ENCODE peak calls at places on chromosomes 6 and 20, in five cellular contexts. One of them, this sample, is unnamed. For H3K4me1, the result is how much of the 10 kb centered on the place peaks cover.

GRCh38 chr20:32741151-32741550 is 2.1 kb downstream of the COMMD7 start:
- DNase-seq in lung: no peak
- DNase-seq in thoracic aorta: no peak
- DNase-seq in body of pancreas: no peak
- DNase-seq in OCI-LY7: no peak
- DNase-seq in this sample: no peak

GRCh38 chr6:16129623-16130243 is 847 bp downstream of the MYLIP start:
- DNase-seq in lung: no peak
- DNase-seq in OCI-LY7: peak
- DNase-seq in thoracic aorta: no peak
- DNase-seq in body of pancreas: peak
- DNase-seq in this sample: peak

GRCh38 chr20:2131366-2131765 is 29.7 kb downstream of the STK35 start:
- DNase-seq in lung: no peak
- DNase-seq in thoracic aorta: no peak
- DNase-seq in OCI-LY7: no peak
- DNase-seq in body of pancreas: no peak
- DNase-seq in this sample: no peak

GRCh38 chr20:54040528-54040927 is 29.9 kb downstream of the BCAS1 start:
- DNase-seq in thoracic aorta: no peak
- DNase-seq in body of pancreas: no peak
- DNase-seq in lung: no peak
- DNase-seq in OCI-LY7: no peak
- DNase-seq in this sample: no peak

GRCh38 chr6:71239694-71240093 is 48.9 kb upstream of the OGFRL1 start:
- DNase-seq in thoracic aorta: no peak
- DNase-seq in body of pancreas: no peak
- DNase-seq in lung: no peak
- DNase-seq in OCI-LY7: no peak
- DNase-seq in this sample: no peak

GRCh38 chr6:125140808-125141207 is 12.8 kb upstream of the TPD52L1 start:
- DNase-seq in lung: no peak
- DNase-seq in thoracic aorta: no peak
- DNase-seq in body of pancreas: no peak
- DNase-seq in OCI-LY7: no peak
- DNase-seq in this sample: no peak

GRCh38 chr20:57468523-57469417 is 56.2 kb downstream of the CTCFL start:
- DNase-seq in thoracic aorta: no peak
- DNase-seq in lung: no peak
- DNase-seq in OCI-LY7: peak
- DNase-seq in body of pancreas: no peak
- DNase-seq in this sample: no peak

GRCh38 chr6:144877118-144877517 is 592.0 kb downstream of the UTRN start:
- DNase-seq in OCI-LY7: no peak
- DNase-seq in body of pancreas: no peak
- DNase-seq in lung: no peak
- DNase-seq in thoracic aorta: no peak
- DNase-seq in this sample: no peak

GRCh38 chr6:146364816-146365594 is 178.6 kb upstream of the RAB32 start:
- DNase-seq in lung: no peak
- DNase-seq in OCI-LY7: no peak
- DNase-seq in body of pancreas: no peak
- DNase-seq in thoracic aorta: no peak
- DNase-seq in this sample: no peak

GRCh38 chr6:63530984-63531383 is 41.3 kb upstream of the LOC128125822 start:
- DNase-seq in OCI-LY7: no peak
- DNase-seq in body of pancreas: no peak
- DNase-seq in lung: no peak
- DNase-seq in thoracic aorta: no peak
- DNase-seq in this sample: no peak

GRCh38 chr6:21738180-21739094 is 144.9 kb downstream of the SOX4 start:
- DNase-seq in body of pancreas: no peak
- DNase-seq in thoracic aorta: no peak
- DNase-seq in lung: peak
- DNase-seq in OCI-LY7: no peak
- DNase-seq in this sample: no peak

GRCh38 chr20:46652699-46653098 is 1.4 kb upstream of the SLC13A3 start:
- DNase-seq in OCI-LY7: no peak
- DNase-seq in thoracic aorta: no peak
- DNase-seq in lung: no peak
- DNase-seq in body of pancreas: no peak
- DNase-seq in this sample: no peak

GRCh38 chr20:24034820-24035219 is 46.2 kb upstream of the GGTLC1 start:
- DNase-seq in body of pancreas: peak
- DNase-seq in thoracic aorta: no peak
- DNase-seq in lung: peak
- DNase-seq in OCI-LY7: no peak
- DNase-seq in this sample: no peak

GRCh38 chr20:58233881-58234528 is 5.6 kb upstream of the ANKRD60 start:
- DNase-seq in body of pancreas: no peak
- DNase-seq in OCI-LY7: peak
- DNase-seq in lung: peak
- DNase-seq in thoracic aorta: no peak
- DNase-seq in this sample: no peak

GRCh38 chr6:71229466-71229865 is 59.1 kb upstream of the OGFRL1 start:
- DNase-seq in OCI-LY7: no peak
- DNase-seq in body of pancreas: no peak
- DNase-seq in lung: no peak
- DNase-seq in thoracic aorta: no peak
- DNase-seq in this sample: no peak

GRCh38 chr6:77038801-77039200 is 424.5 kb downstream of the HTR1B start:
- DNase-seq in thoracic aorta: no peak
- DNase-seq in OCI-LY7: no peak
- DNase-seq in lung: no peak
- DNase-seq in body of pancreas: no peak
- DNase-seq in this sample: no peak

GRCh38 chr20:48651271-48651670 is 176.5 kb downstream of the PREX1 start:
- DNase-seq in lung: no peak
- DNase-seq in body of pancreas: no peak
- DNase-seq in OCI-LY7: no peak
- DNase-seq in thoracic aorta: no peak
- DNase-seq in this sample: no peak
- H3K4me3 ChIP-seq in lung: no peak
- H3K4me3 ChIP-seq in body of pancreas: no peak
- H3K4me3 ChIP-seq in OCI-LY7: no peak
- H3K4me3 ChIP-seq in thoracic aorta: no peak
- H3K4me3 ChIP-seq in this sample: no peak

DNA sequence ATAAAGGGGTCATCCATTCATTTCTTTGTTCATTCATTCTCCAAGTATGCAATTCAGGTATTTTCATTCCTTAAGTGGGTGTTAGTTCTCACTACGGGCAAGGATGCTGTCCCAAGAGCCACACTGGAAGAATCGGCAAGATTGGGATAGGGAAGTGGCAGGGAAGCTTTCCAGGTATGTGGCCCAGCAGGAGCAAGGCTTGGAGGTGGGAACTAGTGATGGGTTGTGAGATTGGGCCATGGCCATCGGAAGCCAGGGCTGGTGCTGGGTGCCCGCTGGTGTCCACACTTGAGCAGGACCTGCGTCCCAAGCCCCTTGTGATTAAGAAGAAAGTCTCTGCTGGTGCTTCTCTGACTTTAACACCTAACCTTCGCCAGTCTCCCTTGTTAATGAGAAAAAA is 15.1 kb downstream of the VSTM2L start:
- DNase-seq in thoracic aorta: no peak
- DNase-seq in lung: no peak
- DNase-seq in body of pancreas: no peak
- DNase-seq in OCI-LY7: no peak
- DNase-seq in this sample: no peak
- H3K4me1 ChIP-seq in thoracic aorta: under half
- H3K4me1 ChIP-seq in lung: under half
- H3K4me1 ChIP-seq in body of pancreas: under half
- H3K4me1 ChIP-seq in OCI-LY7: under half
- H3K4me1 ChIP-seq in this sample: under half

GRCh38 chr20:63738687-63739128 is 868 bp upstream of the SLC2A4RG start:
- DNase-seq in OCI-LY7: peak
- DNase-seq in thoracic aorta: no peak
- DNase-seq in body of pancreas: peak
- DNase-seq in lung: peak
- DNase-seq in this sample: peak
- H3K4me3 ChIP-seq in OCI-LY7: peak
- H3K4me3 ChIP-seq in thoracic aorta: peak
- H3K4me3 ChIP-seq in body of pancreas: no peak
- H3K4me3 ChIP-seq in lung: no peak
- H3K4me3 ChIP-seq in this sample: peak

DNA sequence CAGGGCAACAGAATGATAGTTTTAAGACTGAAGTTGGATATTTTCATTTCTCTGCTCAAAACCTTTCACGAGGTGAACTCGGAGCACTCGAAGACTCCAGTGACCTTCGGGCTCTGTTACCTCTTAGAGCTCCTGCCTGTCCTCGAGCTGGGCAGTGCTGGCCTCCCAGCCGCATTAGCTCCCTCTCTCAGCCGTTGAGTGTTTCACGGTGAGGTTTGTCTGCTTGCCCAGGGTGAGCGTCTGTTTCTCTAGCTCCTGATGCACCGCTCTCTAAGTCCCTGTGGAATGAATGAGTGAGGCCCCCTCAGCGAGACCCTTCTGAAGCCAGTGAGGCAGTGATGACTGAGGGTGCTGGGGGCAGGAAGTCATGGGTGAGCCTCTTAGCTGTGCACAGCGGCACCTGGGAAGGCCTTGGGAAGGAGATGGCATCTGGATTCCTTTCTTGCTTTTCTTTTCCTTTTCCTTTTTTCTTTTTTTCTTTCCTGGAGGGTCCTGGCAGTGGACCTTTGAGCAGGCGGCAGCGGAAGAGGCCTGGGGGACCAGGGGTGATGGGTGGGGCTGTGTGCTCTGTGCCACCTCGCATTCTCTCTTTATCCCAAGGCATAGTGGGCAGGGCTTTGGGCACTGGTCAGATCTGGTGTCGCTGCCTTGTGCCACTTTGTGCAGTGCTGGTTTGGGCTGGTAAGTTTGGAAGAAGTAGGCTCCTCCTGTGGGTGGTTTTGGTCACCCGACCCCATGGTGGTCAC is 2.2 kb downstream of the PSMG4 start:
- DNase-seq in thoracic aorta: no peak
- DNase-seq in OCI-LY7: no peak
- DNase-seq in lung: no peak
- DNase-seq in body of pancreas: no peak
- DNase-seq in this sample: no peak
- H3K4me1 ChIP-seq in thoracic aorta: under half
- H3K4me1 ChIP-seq in OCI-LY7: under half
- H3K4me1 ChIP-seq in lung: under half
- H3K4me1 ChIP-seq in body of pancreas: under half
- H3K4me1 ChIP-seq in this sample: under half

GRCh38 chr20:22374678-22375590 is 209.4 kb downstream of the FOXA2 start:
- DNase-seq in thoracic aorta: no peak
- DNase-seq in body of pancreas: no peak
- DNase-seq in lung: no peak
- DNase-seq in OCI-LY7: peak
- DNase-seq in this sample: no peak
- H3K4me3 ChIP-seq in thoracic aorta: no peak
- H3K4me3 ChIP-seq in body of pancreas: no peak
- H3K4me3 ChIP-seq in lung: no peak
- H3K4me3 ChIP-seq in OCI-LY7: no peak
- H3K4me3 ChIP-seq in this sample: no peak